ENCODE peak calls at places on chromosomes 1 and 21, in eight cellular contexts. Y, Z, E, H, D, T, N and X are unnamed samples.

GRCh38 chr21:28639742-28640141 is 352.9 kb downstream of the LTN1 start:
- DNase-seq in H (no peak), E (no peak), T (no peak), Z (no peak), Y (peak; percentile 29), N (no peak), D (no peak), X (no peak)

GRCh38 chr1:9078035-9078948 is 8.9 kb upstream of the SLC2A5 start:
- DNase-seq in N (no peak), H (no peak), E (no peak), T (no peak), D (peak; percentile 29), Z (no peak), Y (peak; percentile 86), X (no peak)

GRCh38 chr1:17561252-17561558 is 21.7 kb downstream of the ARHGEF10L start:
- DNase-seq in Z (no peak), T (no peak), E (no peak), H (no peak), D (no peak), Y (no peak), N (no peak), X (no peak)

GRCh38 chr1:98669355-98670296 is 8.1 kb downstream of the SNX7 start:
- DNase-seq in E (no peak), Y (no peak), Z (no peak), H (no peak), N (no peak), D (no peak), T (no peak), X (no peak)

GRCh38 chr21:28636988-28637691 is 355.5 kb downstream of the LTN1 start:
- DNase-seq in D (no peak), H (no peak), T (no peak), E (no peak), Y (peak; percentile 95), N (no peak), Z (no peak), X (no peak)

GRCh38 chr21:41899431-41900202 is 20.5 kb upstream of the PRDM15 start:
- DNase-seq in H (no peak), Z (no peak), D (no peak), Y (no peak), T (no peak), N (peak; percentile 69), E (no peak), X (no peak)

GRCh38 chr1:225881081-225882007 is 836 bp downstream of the TMEM63A start:
- DNase-seq in E (no peak), T (peak; percentile 63), N (peak; percentile 67), Z (no peak), Y (peak; percentile 28), D (no peak), H (no peak), X (no peak)

GRCh38 chr1:112772781-112773180 is 57.6 kb upstream of the PPM1J start:
- DNase-seq in D (no peak), Z (no peak), E (no peak), H (no peak), Y (no peak), T (no peak), N (no peak), X (no peak)

GRCh38 chr1:228824377-228824776 is 89.1 kb downstream of the RHOU start:
- DNase-seq in D (no peak), H (no peak), N (no peak), E (no peak), T (no peak), Z (no peak), Y (no peak), X (no peak)

GRCh38 chr1:147515046-147515869 is 26.0 kb upstream of the BCL9 start:
- DNase-seq in T (no peak), Y (peak; percentile 64), Z (no peak), H (peak; percentile 12), D (peak; percentile 50), E (no peak), N (no peak), X (no peak)

GRCh38 chr1:68217060-68217554 is 15.2 kb downstream of the WLS start:
- DNase-seq in H (no peak), Y (no peak), E (no peak), T (no peak), Z (no peak), D (no peak), N (no peak), X (no peak)

GRCh38 chr1:54995013-54995760 is 3.5 kb upstream of the BSND start:
- DNase-seq in Z (no peak), D (no peak), E (no peak), N (no peak), H (no peak), Y (no peak), T (no peak), X (no peak)

GRCh38 chr1:172270605-172271004 is 149.9 kb upstream of the C1orf105 start:
- DNase-seq in Y (no peak), N (no peak), E (no peak), H (no peak), Z (no peak), T (no peak), D (no peak), X (no peak)

GRCh38 chr1:110780600-110781484 is 92.1 kb upstream of the CD53 start:
- DNase-seq in N (peak; percentile 67), Y (peak; percentile 67), D (peak; percentile 47), Z (peak; percentile 50), E (peak; percentile 75), H (peak; percentile 76), T (peak; percentile 32), X (peak; percentile 94)

GRCh38 chr21:46096997-46097825 is 701 bp upstream of the COL6A2 start:
- DNase-seq in H (peak; percentile 19), Z (peak; percentile 14), D (no peak), Y (no peak), T (peak; percentile 17), E (peak; percentile 72), N (no peak), X (peak; percentile 91)

GRCh38 chr1:233780049-233780448 is 124.4 kb upstream of the SLC35F3 start:
- DNase-seq in D (no peak), H (no peak), Y (no peak), T (no peak), Z (no peak), N (no peak), E (no peak), X (no peak)

GRCh38 chr1:67347688-67348472 is 40.2 kb downstream of the IL12RB2 start:
- DNase-seq in Z (no peak), N (peak; percentile 38), T (peak; percentile 27), Y (peak; percentile 85), E (no peak), H (peak; percentile 42), D (no peak), X (no peak)

DNA sequence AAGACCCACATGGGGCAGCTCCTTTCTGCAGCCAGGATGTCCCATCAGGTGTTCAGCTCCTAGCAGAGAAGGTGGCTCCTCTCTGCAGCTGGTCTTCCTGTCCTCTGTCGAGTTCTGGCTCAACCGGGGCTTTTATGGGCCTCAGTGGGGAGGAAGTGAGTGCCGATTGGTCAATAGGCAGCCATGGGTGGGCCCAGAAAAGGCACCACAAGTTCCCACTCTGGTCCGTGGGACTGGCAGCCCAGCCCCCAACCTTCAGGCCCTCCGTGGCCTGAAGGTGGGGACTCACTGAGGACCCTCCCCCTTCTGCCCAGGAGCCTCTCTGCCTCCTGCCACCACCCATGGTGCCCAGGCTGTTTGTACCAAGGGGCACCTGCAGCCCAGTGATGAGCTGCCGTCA is 161.7 kb upstream of the DUSP10 start:
- DNase-seq in Z (no peak), E (no peak), T (no peak), H (no peak), Y (no peak), N (no peak), D (no peak), X (peak; percentile 42)
- TF ChIP-seq CTCF in Z (no peak), E (no peak), T (no peak), H (no peak), Y (no peak), N (no peak), D (no peak), X (no peak)

GRCh38 chr1:155966135-155966534 is 12.2 kb downstream of the ARHGEF2 start:
- DNase-seq in D (no peak), E (no peak), T (no peak), H (no peak), Z (no peak), N (no peak), Y (no peak), X (no peak)
- TF ChIP-seq CTCF in D (peak; percentile 11), E (peak; percentile 45), T (peak; percentile 19), H (no peak), Z (no peak), N (no peak), Y (no peak), X (peak; percentile 32)

GRCh38 chr1:70196333-70196732 is 9.0 kb downstream of the LRRC40 start:
- DNase-seq in Y (no peak), D (no peak), N (no peak), Z (no peak), H (no peak), T (no peak), E (no peak), X (no peak)
- TF ChIP-seq CTCF in Y (no peak), D (no peak), N (no peak), Z (no peak), H (no peak), T (no peak), E (no peak), X (no peak)

DNA sequence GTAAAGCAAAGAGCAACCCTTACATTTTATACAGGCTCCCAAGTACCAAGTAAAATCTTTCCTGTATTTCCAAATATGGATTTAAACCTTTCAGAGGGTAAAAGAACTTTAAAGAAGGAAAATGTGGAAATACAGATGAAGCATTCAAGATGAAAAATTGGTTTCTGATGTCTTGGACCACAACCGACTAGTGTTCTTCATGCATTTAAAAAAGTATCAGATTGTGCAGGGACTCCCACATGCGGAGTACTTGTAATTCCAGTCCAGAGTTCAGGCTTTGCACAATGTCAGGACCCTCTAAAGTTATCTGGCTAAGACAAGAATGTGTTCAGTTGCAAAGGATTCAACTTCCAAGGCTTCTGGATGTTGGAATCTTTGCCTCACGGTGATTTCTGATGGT is 66.6 kb downstream of the RGL1 start:
- DNase-seq in Y (no peak), N (no peak), T (no peak), E (no peak), H (no peak), Z (no peak), D (no peak), X (no peak)
- TF ChIP-seq CTCF in Y (no peak), N (no peak), T (no peak), E (no peak), H (no peak), Z (no peak), D (no peak), X (no peak)

GRCh38 chr1:102970496-102971078 is 137.7 kb downstream of the COL11A1 start:
- DNase-seq in T (no peak), H (peak; percentile 24), Z (no peak), E (no peak), D (peak; percentile 37), N (peak; percentile 26), Y (peak; percentile 37), X (no peak)
- TF ChIP-seq CTCF in T (no peak), H (peak; percentile 87), Z (no peak), E (peak; percentile 85), D (peak; percentile 61), N (peak; percentile 36), Y (peak; percentile 49), X (peak; percentile 5)